ENCODE peak calls at places on chromosomes 3 and 15, in seven cellular contexts. One of them, this sample, is unnamed.

GRCh38 chr15:52785672-52786406 is 4.3 kb downstream of the ONECUT1 start:
- DNase-seq in mucosa of descending colon: no peak
- DNase-seq in GM18507: no peak
- DNase-seq in astrocyte: no peak
- DNase-seq in CD4-positive, alpha-beta memory T cell: no peak
- DNase-seq in NT2/D1: no peak
- DNase-seq in CD8-positive, alpha-beta T cell: no peak
- DNase-seq in this sample: no peak

GRCh38 chr3:177196473-177197040 is 725 bp downstream of the TBL1XR1 start:
- DNase-seq in mucosa of descending colon: no peak
- DNase-seq in GM18507: no peak
- DNase-seq in astrocyte: no peak
- DNase-seq in CD4-positive, alpha-beta memory T cell: peak
- DNase-seq in NT2/D1: no peak
- DNase-seq in CD8-positive, alpha-beta T cell: no peak
- DNase-seq in this sample: no peak

GRCh38 chr3:69724722-69725435 is 14.4 kb upstream of the MITF start:
- DNase-seq in mucosa of descending colon: no peak
- DNase-seq in GM18507: no peak
- DNase-seq in astrocyte: peak
- DNase-seq in CD4-positive, alpha-beta memory T cell: no peak
- DNase-seq in NT2/D1: no peak
- DNase-seq in CD8-positive, alpha-beta T cell: no peak
- DNase-seq in this sample: no peak

GRCh38 chr15:58985443-58985842 is 2.0 kb upstream of the RNF111 start:
- DNase-seq in mucosa of descending colon: no peak
- DNase-seq in GM18507: no peak
- DNase-seq in astrocyte: no peak
- DNase-seq in CD4-positive, alpha-beta memory T cell: no peak
- DNase-seq in NT2/D1: no peak
- DNase-seq in CD8-positive, alpha-beta T cell: no peak
- DNase-seq in this sample: no peak

GRCh38 chr3:176293277-176293676 is 904.0 kb downstream of the TBL1XR1 start:
- DNase-seq in mucosa of descending colon: no peak
- DNase-seq in GM18507: no peak
- DNase-seq in astrocyte: no peak
- DNase-seq in CD4-positive, alpha-beta memory T cell: no peak
- DNase-seq in NT2/D1: no peak
- DNase-seq in CD8-positive, alpha-beta T cell: no peak
- DNase-seq in this sample: no peak

GRCh38 chr3:99269606-99270355 is 368.3 kb upstream of the DCBLD2 start:
- DNase-seq in mucosa of descending colon: no peak
- DNase-seq in GM18507: no peak
- DNase-seq in astrocyte: no peak
- DNase-seq in CD4-positive, alpha-beta memory T cell: no peak
- DNase-seq in NT2/D1: no peak
- DNase-seq in CD8-positive, alpha-beta T cell: no peak
- DNase-seq in this sample: no peak

GRCh38 chr15:60315878-60316277 is 81.9 kb downstream of the ANXA2 start:
- DNase-seq in mucosa of descending colon: no peak
- DNase-seq in GM18507: no peak
- DNase-seq in astrocyte: no peak
- DNase-seq in CD4-positive, alpha-beta memory T cell: no peak
- DNase-seq in NT2/D1: no peak
- DNase-seq in CD8-positive, alpha-beta T cell: no peak
- DNase-seq in this sample: no peak

GRCh38 chr3:194381460-194381875 is 11.9 kb upstream of the LRRC15 start:
- DNase-seq in mucosa of descending colon: no peak
- DNase-seq in GM18507: no peak
- DNase-seq in astrocyte: peak
- DNase-seq in CD4-positive, alpha-beta memory T cell: no peak
- DNase-seq in NT2/D1: no peak
- DNase-seq in CD8-positive, alpha-beta T cell: no peak
- DNase-seq in this sample: no peak

GRCh38 chr3:78506038-78506437 is 1261.8 kb downstream of the ROBO1 start:
- DNase-seq in mucosa of descending colon: no peak
- DNase-seq in GM18507: no peak
- DNase-seq in astrocyte: peak
- DNase-seq in CD4-positive, alpha-beta memory T cell: no peak
- DNase-seq in NT2/D1: no peak
- DNase-seq in CD8-positive, alpha-beta T cell: no peak
- DNase-seq in this sample: no peak

GRCh38 chr3:28745436-28745835 is 396.8 kb upstream of the AZI2 start:
- DNase-seq in mucosa of descending colon: no peak
- DNase-seq in GM18507: no peak
- DNase-seq in astrocyte: peak
- DNase-seq in CD4-positive, alpha-beta memory T cell: no peak
- DNase-seq in NT2/D1: no peak
- DNase-seq in CD8-positive, alpha-beta T cell: no peak
- DNase-seq in this sample: no peak

GRCh38 chr3:58864480-58864879 is 185.3 kb downstream of the CFAP20DC start:
- DNase-seq in mucosa of descending colon: no peak
- DNase-seq in GM18507: no peak
- DNase-seq in astrocyte: no peak
- DNase-seq in CD4-positive, alpha-beta memory T cell: no peak
- DNase-seq in NT2/D1: no peak
- DNase-seq in CD8-positive, alpha-beta T cell: no peak
- DNase-seq in this sample: no peak

GRCh38 chr15:69664572-69665326 is 212.1 kb downstream of the RPLP1 start:
- DNase-seq in mucosa of descending colon: no peak
- DNase-seq in GM18507: no peak
- DNase-seq in astrocyte: no peak
- DNase-seq in CD4-positive, alpha-beta memory T cell: no peak
- DNase-seq in NT2/D1: no peak
- DNase-seq in CD8-positive, alpha-beta T cell: no peak
- DNase-seq in this sample: no peak

GRCh38 chr3:128322030-128323022 is 144.4 kb downstream of the DNAJB8 start:
- DNase-seq in mucosa of descending colon: no peak
- DNase-seq in GM18507: no peak
- DNase-seq in astrocyte: peak
- DNase-seq in CD4-positive, alpha-beta memory T cell: peak
- DNase-seq in NT2/D1: peak
- DNase-seq in CD8-positive, alpha-beta T cell: peak
- DNase-seq in this sample: peak

GRCh38 chr3:5022187-5022965 is 43.1 kb downstream of the BHLHE40 start:
- DNase-seq in mucosa of descending colon: no peak
- DNase-seq in GM18507: peak
- DNase-seq in astrocyte: peak
- DNase-seq in CD4-positive, alpha-beta memory T cell: no peak
- DNase-seq in NT2/D1: no peak
- DNase-seq in CD8-positive, alpha-beta T cell: no peak
- DNase-seq in this sample: no peak

GRCh38 chr15:95347846-95348245 is 982.7 kb upstream of the NR2F2 start:
- DNase-seq in mucosa of descending colon: no peak
- DNase-seq in GM18507: no peak
- DNase-seq in astrocyte: no peak
- DNase-seq in CD4-positive, alpha-beta memory T cell: no peak
- DNase-seq in NT2/D1: no peak
- DNase-seq in CD8-positive, alpha-beta T cell: no peak
- DNase-seq in this sample: no peak

GRCh38 chr15:25501828-25502446 is 63.1 kb upstream of the UBE3A start:
- DNase-seq in mucosa of descending colon: no peak
- DNase-seq in GM18507: no peak
- DNase-seq in astrocyte: no peak
- DNase-seq in CD4-positive, alpha-beta memory T cell: no peak
- DNase-seq in NT2/D1: peak
- DNase-seq in CD8-positive, alpha-beta T cell: no peak
- DNase-seq in this sample: no peak

GRCh38 chr15:65468229-65468628 is 45.5 kb upstream of the IGDCC4 start:
- DNase-seq in mucosa of descending colon: no peak
- DNase-seq in GM18507: no peak
- DNase-seq in astrocyte: no peak
- DNase-seq in CD4-positive, alpha-beta memory T cell: no peak
- DNase-seq in NT2/D1: no peak
- DNase-seq in CD8-positive, alpha-beta T cell: no peak
- DNase-seq in this sample: no peak

This sample was measured in lower lobe of right lung.